ENCODE peak calls at places on chromosomes 5 and 9, in ten cellular contexts. X is stimulated activated naive CD8-positive, alpha-beta T cell treated with anti-CD3 and anti-CD28 coated beads, Interleukin-15, Interleukin-2, amounts not matched to agents 100 U/mL and 50 U/mL, for 24 hours; K is HS-5; N is sciatic nerve; I is immature natural killer cell; G is stimulated activated effector memory CD8-positive, alpha-beta T cell treated with anti-CD3 and anti-CD28 coated beads, Interleukin-12 subunit alpha, Interleukin-12 subunit beta, amount 100 ng/mL, for 72 hours; R is MM.1S; M is astrocyte of the cerebellum; Y is naive B cell; C is Right ventricle myocardium inferior. T is an unnamed sample.

GRCh38 chr9:28839778-28840430 is 1266.6 kb upstream of the C9orf72 start:
- DNase-seq in M (no peak), X (no peak), I (no peak), N (no peak), R (no peak), Y (no peak), G (no peak), C (no peak), K (no peak), T (peak; percentile 1)

GRCh38 chr5:125412561-125413535 is 666.4 kb upstream of the ZNF608 start:
- DNase-seq in Y (peak; percentile 47), C (peak; percentile 79), M (peak; percentile 84), I (no peak), X (no peak), R (no peak), G (no peak), N (peak; percentile 72), K (no peak), T (no peak)

GRCh38 chr9:125407974-125408900 is 146.6 kb downstream of the GAPVD1 start:
- DNase-seq in X (peak; percentile 90), Y (peak; percentile 72), C (peak; percentile 92), I (peak; percentile 59), M (peak; percentile 28), R (peak; percentile 61), K (peak; percentile 34), N (peak; percentile 87), G (peak; percentile 84), T (peak; percentile 64)

GRCh38 chr9:2729003-2729402 is 11.7 kb downstream of the KCNV2 start:
- DNase-seq in K (peak; percentile 33), Y (no peak), I (no peak), G (no peak), R (no peak), N (no peak), M (peak; percentile 24), C (no peak), X (no peak), T (no peak)

GRCh38 chr5:160312139-160312959 is at the start of gene CCNJL:
- DNase-seq in M (no peak), K (no peak), C (peak; percentile 80), Y (no peak), X (peak; percentile 19), I (peak; percentile 68), R (peak; percentile 20), G (no peak), N (peak; percentile 63), T (no peak)

GRCh38 chr5:10857333-10857723 is 96.3 kb upstream of the DAP start:
- DNase-seq in I (no peak), K (no peak), Y (no peak), N (no peak), X (no peak), M (no peak), G (no peak), R (no peak), C (no peak), T (no peak)

GRCh38 chr5:50770441-50770840 is 104.0 kb downstream of the PARP8 start:
- DNase-seq in G (no peak), K (no peak), R (no peak), N (no peak), C (no peak), Y (no peak), I (no peak), X (no peak), M (no peak), T (no peak)

GRCh38 chr5:148733601-148734438 is 79.5 kb upstream of the HTR4 start:
- DNase-seq in C (peak; percentile 79), K (peak; percentile 43), X (peak; percentile 80), G (peak; percentile 83), N (peak; percentile 90), I (peak; percentile 61), M (peak; percentile 84), R (peak; percentile 86), Y (peak; percentile 56), T (peak; percentile 73)

GRCh38 chr9:97853844-97854695 is 1.0 kb downstream of the FOXE1 start:
- DNase-seq in G (peak; percentile 73), K (no peak), I (no peak), M (no peak), X (peak; percentile 69), C (peak; percentile 82), N (no peak), Y (peak; percentile 55), R (no peak), T (peak; percentile 21)

GRCh38 chr9:121818016-121818661 is 166.7 kb downstream of the DAB2IP start:
- DNase-seq in R (no peak), N (no peak), K (no peak), G (no peak), Y (no peak), I (no peak), C (no peak), M (no peak), X (no peak), T (no peak)

GRCh38 chr9:16368425-16369087 is 501.9 kb downstream of the BNC2 start:
- DNase-seq in Y (no peak), M (no peak), I (no peak), N (no peak), C (no peak), K (peak; percentile 60), X (no peak), R (no peak), G (no peak), T (no peak)

GRCh38 chr9:16154570-16155078 is 601.8 kb downstream of the CCDC171 start:
- DNase-seq in I (peak; percentile 1), R (peak; percentile 69), N (no peak), Y (no peak), K (no peak), C (no peak), G (no peak), X (peak; percentile 68), M (no peak), T (no peak)

GRCh38 chr9:133458643-133459312 is 1.0 kb upstream of the CACFD1 start:
- DNase-seq in N (no peak), I (no peak), K (no peak), C (peak; percentile 59), Y (no peak), R (no peak), G (no peak), X (no peak), M (no peak), T (no peak)